ENCODE peak calls at places on chromosome 6, in eight cellular contexts. A is substantia nigra, R is NCI-H2227 treated with DMSO at 0.1 percent for 48 hours, Q is GF-D8, W is heart right ventricle, Z is HEK293T, I is T-helper 1 cell, M is C1 segment of cervical spinal cord. F is an unnamed sample.

GRCh38 chr6:110348956-110349565 is 9.1 kb downstream of the METTL24 start:
- DNase-seq in A (no peak), R (no peak), Q (no peak), W (no peak), Z (no peak), I (no peak), M (no peak), F (no peak)

GRCh38 chr6:129845696-129846095 is 15.4 kb downstream of the TMEM244 start:
- DNase-seq in A (no peak), R (no peak), Q (no peak), W (no peak), Z (no peak), I (no peak), M (no peak), F (no peak)

GRCh38 chr6:166330612-166331011 is 11.7 kb downstream of the SFT2D1 start:
- DNase-seq in A (no peak), R (no peak), Q (no peak), W (peak), Z (peak), I (no peak), M (peak), F (no peak)

GRCh38 chr6:167350731-167351655 is 26.1 kb downstream of the TTLL2 start:
- DNase-seq in A (no peak), R (peak), Q (no peak), W (peak), Z (peak), I (peak), M (peak), F (peak)

GRCh38 chr6:158819977-158820632 is 937 bp upstream of the EZR start:
- DNase-seq in A (no peak), R (no peak), Q (no peak), W (no peak), Z (no peak), I (no peak), M (no peak), F (no peak)

GRCh38 chr6:111711476-111711875 is 105.8 kb upstream of the TRAF3IP2 start:
- DNase-seq in A (peak), R (peak), Q (no peak), W (peak), Z (no peak), I (no peak), M (no peak), F (peak)

GRCh38 chr6:14396826-14397517 is 279.4 kb downstream of the CD83 start:
- DNase-seq in A (no peak), R (no peak), Q (no peak), W (no peak), Z (no peak), I (no peak), M (no peak), F (no peak)

GRCh38 chr6:25935953-25936352 is 5.5 kb upstream of the SLC17A2 start:
- DNase-seq in A (no peak), R (no peak), Q (no peak), W (no peak), Z (no peak), I (no peak), M (no peak), F (no peak)

GRCh38 chr6:13787146-13787545 is 27.2 kb downstream of the MCUR1 start:
- DNase-seq in A (no peak), R (no peak), Q (no peak), W (peak), Z (no peak), I (no peak), M (no peak), F (no peak)

GRCh38 chr6:68730291-68731054 is 95.4 kb downstream of the ADGRB3 start:
- DNase-seq in A (no peak), R (no peak), Q (no peak), W (no peak), Z (no peak), I (no peak), M (no peak), F (no peak)

GRCh38 chr6:157268835-157269234 is 54.5 kb downstream of the TMEM242 start:
- DNase-seq in A (no peak), R (no peak), Q (no peak), W (peak), Z (no peak), I (no peak), M (no peak), F (no peak)

GRCh38 chr6:136318676-136319075 is 29.0 kb upstream of the BCLAF1 start:
- DNase-seq in A (no peak), R (no peak), Q (no peak), W (no peak), Z (no peak), I (no peak), M (no peak), F (no peak)

GRCh38 chr6:31462026-31462963 is 35.6 kb upstream of the MICB start:
- DNase-seq in A (no peak), R (no peak), Q (no peak), W (no peak), Z (no peak), I (no peak), M (no peak), F (no peak)

GRCh38 chr6:84227044-84227433 is 404 bp downstream of the CEP162 start:
- DNase-seq in A (no peak), R (no peak), Q (no peak), W (no peak), Z (peak), I (no peak), M (no peak), F (no peak)

GRCh38 chr6:36130672-36131516 is 581 bp downstream of the MAPK13 start:
- DNase-seq in A (no peak), R (no peak), Q (no peak), W (no peak), Z (no peak), I (peak), M (no peak), F (peak)

GRCh38 chr6:167906899-167907298 is 80.2 kb downstream of the AFDN start:
- DNase-seq in A (no peak), R (no peak), Q (no peak), W (peak), Z (no peak), I (no peak), M (no peak), F (no peak)

GRCh38 chr6:139879823-139880356 is 505.4 kb upstream of the CITED2 start:
- DNase-seq in A (no peak), R (no peak), Q (no peak), W (no peak), Z (no peak), I (no peak), M (no peak), F (no peak)

GRCh38 chr6:157761331-157761921 is 61.6 kb upstream of the SNX9 start:
- DNase-seq in A (no peak), R (no peak), Q (no peak), W (no peak), Z (no peak), I (peak), M (no peak), F (no peak)

F was measured in sciatic nerve.